ENCODE peak calls at places on chromosomes 16 and 17, in nine cellular contexts. H is uterus, P is esophagus muscularis mucosa, V is endothelial cell of umbilical vein, N is H1, K is esophagus squamous epithelium, X is testis, Q is ovary, J is adrenal gland. L is an unnamed sample.

GRCh38 chr17:78379134-78379497 is 667 bp downstream of the PGS1 start:
- DNase-seq in H (no peak), Q (no peak), K (no peak), V (peak; percentile 95), X (no peak), N (no peak), J (no peak), P (no peak), L (peak; percentile 55)

GRCh38 chr16:2497116-2497630 is 16.6 kb upstream of the ATP6V0C start:
- DNase-seq in H (no peak), V (no peak), K (no peak), P (no peak), N (no peak), J (peak; percentile 58), X (peak; percentile 75), Q (no peak), L (no peak)

GRCh38 chr16:57540906-57541753 is 1.3 kb upstream of the ADGRG5 start:
- DNase-seq in P (no peak), V (no peak), Q (no peak), X (no peak), H (peak; percentile 9), K (no peak), N (no peak), J (no peak), L (peak; percentile 11)

GRCh38 chr17:82419471-82419995 is 1.1 kb upstream of the OGFOD3 start:
- DNase-seq in Q (no peak), V (no peak), H (no peak), X (no peak), P (no peak), J (no peak), N (no peak), K (no peak), L (no peak)

GRCh38 chr16:54987081-54987480 is 56.4 kb downstream of the IRX5 start:
- DNase-seq in K (no peak), V (no peak), X (no peak), Q (no peak), H (no peak), J (no peak), P (no peak), N (no peak), L (no peak)

GRCh38 chr16:66741131-66741900 is 10.1 kb downstream of the DYNC1LI2 start:
- DNase-seq in K (no peak), P (peak; percentile 96), H (peak; percentile 94), V (peak; percentile 99), X (peak; percentile 91), Q (peak; percentile 84), J (peak; percentile 96), N (no peak), L (no peak)

GRCh38 chr17:7750321-7750821 is 32.8 kb downstream of the DNAH2 start:
- DNase-seq in H (no peak), P (no peak), K (no peak), Q (no peak), X (no peak), V (peak; percentile 51), N (no peak), J (no peak), L (no peak)

GRCh38 chr17:63446981-63447687 is 1.0 kb upstream of the CYB561 start:
- DNase-seq in P (no peak), V (peak; percentile 95), X (peak; percentile 45), H (no peak), J (no peak), K (no peak), N (no peak), Q (no peak), L (peak; percentile 88)

GRCh38 chr17:81391964-81392908 is 3.0 kb upstream of the BAHCC1 start:
- DNase-seq in X (peak; percentile 49), N (no peak), K (no peak), P (no peak), H (peak; percentile 73), Q (peak; percentile 84), J (no peak), V (peak; percentile 44), L (no peak)

GRCh38 chr16:68396481-68396880 is 51.8 kb downstream of the SMPD3 start:
- DNase-seq in H (no peak), X (peak; percentile 53), P (no peak), N (no peak), K (no peak), J (peak; percentile 48), Q (no peak), V (peak; percentile 43), L (peak; percentile 54)

GRCh38 chr17:9880582-9880999 is 24.5 kb downstream of the RCVRN start:
- DNase-seq in H (no peak), V (no peak), N (no peak), Q (no peak), K (no peak), X (no peak), P (no peak), J (no peak), L (peak; percentile 76)

DNA sequence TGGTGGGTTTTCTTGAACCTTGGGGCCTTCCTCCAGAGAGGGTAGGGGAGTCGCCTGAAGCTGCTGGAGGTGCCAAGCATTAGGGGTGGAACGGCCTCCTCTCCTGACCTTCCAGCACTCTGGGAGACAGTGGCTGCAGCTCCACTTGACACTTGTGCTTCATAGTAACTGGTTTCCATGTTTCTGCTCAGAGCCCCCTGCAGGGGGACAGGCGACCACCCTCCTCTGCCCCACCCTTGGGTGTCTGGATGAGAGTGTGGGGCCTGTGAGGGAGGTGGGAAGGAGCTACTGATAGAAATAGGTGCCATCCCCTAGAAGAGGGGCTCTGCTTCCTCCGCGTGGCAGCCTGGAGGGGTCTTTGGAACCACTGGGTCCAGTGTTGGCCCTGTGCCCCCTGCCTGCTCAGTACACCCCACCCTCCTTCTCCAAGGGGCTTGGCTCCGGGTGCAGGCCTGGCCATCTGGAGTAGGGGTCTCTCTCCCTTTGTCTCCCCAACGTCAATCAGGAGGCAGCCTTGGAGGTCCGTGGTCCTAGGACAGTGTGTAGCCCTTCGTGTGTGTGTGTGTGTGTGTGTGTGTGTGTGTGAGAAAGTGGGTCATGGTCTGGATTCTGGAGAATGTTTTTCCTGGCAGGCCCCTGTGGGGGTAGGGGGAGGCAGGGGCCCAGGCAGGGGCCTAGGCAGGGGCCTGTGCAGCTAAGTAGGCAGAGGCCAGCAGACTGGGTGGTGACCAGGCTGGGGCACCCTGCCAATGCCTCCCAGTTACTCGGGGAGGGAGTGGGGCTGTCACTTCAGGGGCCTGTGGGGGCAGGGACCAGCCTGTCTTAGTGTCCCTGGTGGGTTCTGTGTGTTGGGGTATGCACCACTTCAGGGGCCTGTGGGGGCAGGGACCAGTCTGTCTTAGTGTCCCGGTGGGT is 4.9 kb downstream of the LASP1 start:
- DNase-seq in H (no peak), K (no peak), Q (no peak), P (no peak), J (peak; percentile 41), V (no peak), X (no peak), N (no peak), L (no peak)
- H3K4me3 ChIP-seq in H (no peak overlapping the region), K (peak overlapping the region; percentile 28), Q (peak overlapping the region; percentile 15), P (peak overlapping the region; percentile 10), J (no peak overlapping the region), V (no peak overlapping the region), X (no peak overlapping the region), N (no peak overlapping the region), L (no peak overlapping the region)

DNA sequence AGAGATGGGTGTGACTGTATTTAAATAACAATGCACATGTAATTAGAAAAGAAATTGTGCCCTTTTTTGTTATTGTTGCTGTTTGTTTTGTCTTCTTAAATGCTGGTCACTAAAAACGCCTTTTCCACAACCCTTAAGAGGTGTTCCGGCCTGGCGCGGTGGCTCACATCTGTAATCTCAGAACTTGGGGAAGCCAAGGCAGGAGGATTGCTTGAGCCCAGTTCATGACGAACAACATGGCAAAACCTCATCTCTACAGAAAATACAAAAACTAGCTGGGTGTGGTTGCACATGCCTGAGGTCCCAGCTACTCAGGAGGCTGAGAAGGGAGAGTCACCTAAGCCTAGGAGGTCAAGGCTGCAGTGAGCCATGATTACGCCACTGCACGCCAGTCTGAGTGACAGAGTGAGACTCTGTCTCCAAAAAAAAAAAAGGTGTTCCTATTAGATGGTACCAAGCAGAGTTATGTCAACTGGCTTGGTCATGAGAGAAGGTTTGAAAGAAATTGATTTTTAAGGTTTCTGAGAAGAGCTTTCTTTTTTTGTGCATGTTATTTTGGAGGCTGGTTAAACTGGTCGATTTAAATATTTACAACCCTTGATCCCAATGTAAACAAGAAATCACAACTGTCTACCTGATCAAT is 23.5 kb upstream of the RFFL start:
- DNase-seq in P (no peak), H (no peak), N (no peak), Q (no peak), X (no peak), V (no peak), J (peak; percentile 20), K (no peak), L (peak; percentile 51)
- TF ChIP-seq POLR2A in P (no peak), H (no peak), N (no peak), Q (no peak), X (no peak), V (no peak), J (no peak), K (no peak), L (no peak)

DNA sequence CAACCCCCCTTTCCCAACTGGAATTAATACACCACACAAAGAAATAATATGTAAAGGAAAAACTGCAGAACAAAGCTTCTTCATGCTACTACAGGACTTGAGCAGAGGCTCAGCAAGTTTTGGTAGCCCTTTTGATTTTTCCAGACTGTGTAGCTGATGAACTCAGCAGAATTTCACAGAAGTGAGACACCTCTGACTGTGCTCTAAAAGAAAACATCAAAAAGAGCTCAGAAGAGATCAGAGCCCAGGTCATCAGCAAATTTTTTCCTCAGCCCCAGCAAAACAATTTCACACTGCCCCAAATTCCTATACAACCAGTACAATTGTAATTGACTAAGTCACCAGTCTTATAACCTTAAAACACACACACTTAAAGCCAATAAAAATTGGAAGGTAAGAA is 38.0 kb downstream of the TTC19 start:
- DNase-seq in V (no peak), J (no peak), P (no peak), Q (no peak), K (no peak), H (no peak), N (no peak), X (no peak), L (no peak)
- H3K4me3 ChIP-seq in V (no peak overlapping the region), J (no peak overlapping the region), P (no peak overlapping the region), Q (no peak overlapping the region), K (no peak overlapping the region), H (no peak overlapping the region), N (no peak overlapping the region), X (no peak overlapping the region), L (no peak overlapping the region)

DNA sequence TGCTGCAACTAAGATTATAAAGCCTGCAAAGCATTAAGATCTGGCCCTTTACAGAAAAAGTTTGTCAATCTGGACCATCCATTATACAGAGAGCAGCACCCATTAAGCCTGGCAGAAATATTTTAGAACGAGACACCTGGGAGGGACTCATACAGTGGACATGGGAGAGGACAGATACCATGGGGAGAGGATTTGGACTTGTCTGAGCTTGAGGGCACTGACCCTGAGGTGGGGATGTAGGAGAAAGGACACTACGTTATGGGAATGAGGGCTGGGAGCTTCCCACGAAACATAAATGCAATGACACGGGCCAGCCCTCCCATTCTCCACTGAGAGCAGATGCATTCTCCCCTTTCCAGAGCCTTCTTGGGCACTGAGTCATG is 6.2 kb downstream of the RUSF1 start:
- DNase-seq in P (no peak), H (no peak), Q (no peak), K (no peak), J (no peak), V (no peak), X (no peak), N (no peak), L (no peak)
- TF ChIP-seq POLR2A in P (no peak), H (no peak), Q (no peak), K (no peak), J (no peak), V (no peak), X (no peak), N (no peak), L (no peak)

DNA sequence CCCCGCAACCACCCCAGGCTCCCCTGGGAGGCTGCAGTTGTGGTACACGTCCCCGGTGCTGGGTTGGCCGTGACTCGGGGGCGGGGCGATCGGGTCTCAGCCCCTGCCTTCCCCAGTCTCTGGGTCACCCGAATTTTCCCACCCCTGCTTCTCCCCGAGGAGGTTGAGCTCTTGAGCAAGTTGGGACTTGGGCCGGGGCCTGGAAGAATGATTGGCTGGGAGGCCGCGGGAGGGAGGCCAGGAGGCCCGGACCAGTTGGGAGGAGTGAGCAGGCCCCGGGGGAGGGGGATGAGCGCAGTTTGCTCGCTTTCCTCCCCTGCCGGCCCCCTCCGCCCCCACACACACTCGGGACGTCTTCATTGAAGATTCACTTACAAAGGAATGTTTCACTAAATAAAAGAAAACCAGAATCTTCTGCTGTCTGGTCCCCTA is 4.5 kb upstream of the HEXIM1 start:
- DNase-seq in J (peak; percentile 93), Q (peak; percentile 93), N (no peak), P (peak; percentile 98), H (peak; percentile 97), X (peak; percentile 90), V (no peak), K (no peak), L (peak; percentile 91)
- H3K4me3 ChIP-seq in J (no peak overlapping the region), Q (peak overlapping the region; percentile 47), N (peak overlapping the region; percentile 44), P (peak overlapping the region; percentile 63), H (peak overlapping the region; percentile 33), X (peak overlapping the region; percentile 47), V (peak overlapping the region; percentile 23), K (peak overlapping the region; percentile 73), L (peak overlapping the region; percentile 36)